ENCODE peak calls at places on chromosomes 1 and 21, in six cellular contexts. X is Right ventricle myocardium superior; A is NCI-H1105; G is CD8-positive, alpha-beta memory T cell; R is NCI-H1048; Y is EH. O is an unnamed sample.
A peak's percentile ranks its signal among the peaks of the same experiment; 100 is the strongest.

GRCh38 chr21:44571844-44572782 is 1.4 kb upstream of the KRTAP10-4 start:
- DNase-seq in X (no peak), A (no peak), G (no peak), R (no peak), Y (no peak), O (peak; percentile 55)

GRCh38 chr1:175629318-175629694 is 114.1 kb downstream of the TNR start:
- DNase-seq in X (no peak), A (no peak), G (no peak), R (no peak), Y (no peak), O (no peak)

GRCh38 chr1:180167721-180168467 is 13.2 kb downstream of the QSOX1 start:
- DNase-seq in X (no peak), A (no peak), G (no peak), R (no peak), Y (no peak), O (no peak)

GRCh38 chr1:13732971-13733667 is 33.1 kb downstream of the PRDM2 start:
- DNase-seq in X (no peak), A (no peak), G (peak; percentile 13), R (no peak), Y (no peak), O (no peak)

GRCh38 chr1:222443566-222443965 is 104.3 kb downstream of the HHIPL2 start:
- DNase-seq in X (no peak), A (no peak), G (no peak), R (no peak), Y (peak; percentile 52), O (no peak)

GRCh38 chr1:31831397-31832378 is 15.9 kb upstream of the SPOCD1 start:
- DNase-seq in X (no peak), A (no peak), G (no peak), R (no peak), Y (peak; percentile 59), O (no peak)

GRCh38 chr1:205013683-205014367 is 29.2 kb upstream of the CNTN2 start:
- DNase-seq in X (peak; percentile 51), A (peak; percentile 67), G (no peak), R (no peak), Y (peak; percentile 41), O (no peak)

GRCh38 chr1:180548686-180549326 is 10.0 kb upstream of the OVAAL start:
- DNase-seq in X (no peak), A (peak; percentile 37), G (no peak), R (no peak), Y (no peak), O (no peak)

GRCh38 chr1:67162954-67163353 is 3.3 kb upstream of the IL23R start:
- DNase-seq in X (no peak), A (no peak), G (no peak), R (no peak), Y (peak; percentile 3), O (no peak)

GRCh38 chr1:226784081-226785049 is 45.3 kb upstream of the ITPKB start:
- DNase-seq in X (no peak), A (no peak), G (no peak), R (no peak), Y (no peak), O (no peak)

GRCh38 chr1:42456010-42456753 is at the start of the genes PPCS and ZMYND12:
- DNase-seq in X (peak; percentile 93), A (peak; percentile 83), G (peak; percentile 88), R (peak; percentile 40), Y (peak; percentile 84), O (peak; percentile 96)

GRCh38 chr21:28018741-28019669 is 973.7 kb downstream of the LTN1 start:
- DNase-seq in X (peak; percentile 34), A (no peak), G (no peak), R (no peak), Y (peak; percentile 6), O (no peak)

GRCh38 chr1:242467556-242468145 is 56.8 kb downstream of the PLD5 start:
- DNase-seq in X (peak; percentile 47), A (peak; percentile 46), G (no peak), R (peak; percentile 57), Y (peak; percentile 25), O (no peak)

GRCh38 chr1:223143760-223144248 is 756 bp upstream of the TLR5 start:
- DNase-seq in X (peak; percentile 54), A (peak; percentile 84), G (peak; percentile 6), R (no peak), Y (no peak), O (no peak)

GRCh38 chr1:205279986-205280385 is 41.6 kb downstream of the NUAK2 start:
- DNase-seq in X (no peak), A (no peak), G (no peak), R (no peak), Y (no peak), O (no peak)

GRCh38 chr1:198711837-198712236 is 73.0 kb downstream of the PTPRC start:
- DNase-seq in X (no peak), A (no peak), G (no peak), R (no peak), Y (no peak), O (no peak)

GRCh38 chr1:114152211-114153050 is 1.2 kb downstream of the SYT6 start:
- DNase-seq in X (peak; percentile 62), A (peak; percentile 22), G (no peak), R (no peak), Y (peak; percentile 43), O (no peak)

GRCh38 chr1:24155011-24155782 is 12.3 kb upstream of the IL22RA1 start:
- DNase-seq in X (no peak), A (no peak), G (no peak), R (no peak), Y (no peak), O (peak; percentile 64)

GRCh38 chr1:173362543-173362942 is 114.6 kb upstream of the PRDX6 start:
- DNase-seq in X (no peak), A (no peak), G (no peak), R (no peak), Y (no peak), O (no peak)

GRCh38 chr1:64570267-64570666 is 100.3 kb downstream of the CACHD1 start:
- DNase-seq in X (no peak), A (no peak), G (no peak), R (no peak), Y (no peak), O (no peak)

GRCh38 chr1:46342084-46342656 is 1.6 kb downstream of the NSUN4 start:
- DNase-seq in X (no peak), A (no peak), G (no peak), R (no peak), Y (peak; percentile 57), O (no peak)

GRCh38 chr1:81978945-81979344 is 178.2 kb downstream of the ADGRL2 start:
- DNase-seq in X (no peak), A (no peak), G (no peak), R (no peak), Y (no peak), O (no peak)

GRCh38 chr1:237293804-237294203 is 251.8 kb downstream of the RYR2 start:
- DNase-seq in X (no peak), A (no peak), G (no peak), R (no peak), Y (no peak), O (no peak)

GRCh38 chr1:84693009-84693408 is 2.7 kb upstream of the SSX2IP start:
- DNase-seq in X (no peak), A (no peak), G (no peak), R (no peak), Y (no peak), O (no peak)